ENCODE peak calls at places on chromosomes 7 and 10, in ten cellular contexts. D is heart right ventricle; X is CD8-positive, alpha-beta T cell; Z is Panc1; A is spleen; M is A549; R is left ventricle myocardium inferior; F is PC-9; I is Caco-2; C is BE2C. H is an unnamed sample.

GRCh38 chr7:7294914-7295313 is 112.6 kb downstream of the C1GALT1 start:
- DNase-seq in D (no peak), X (no peak), Z (no peak), A (no peak), M (no peak), R (no peak), F (no peak), I (no peak), C (no peak), H (no peak)

GRCh38 chr10:114042895-114043531 is 653 bp upstream of the ADRB1 start:
- DNase-seq in D (peak), X (no peak), Z (no peak), A (no peak), M (peak), R (peak), F (peak), I (peak), C (no peak), H (peak)

GRCh38 chr10:59281861-59282260 is 80.5 kb downstream of the FAM13C start:
- DNase-seq in D (no peak), X (no peak), Z (no peak), A (no peak), M (no peak), R (no peak), F (no peak), I (no peak), C (no peak), H (no peak)

GRCh38 chr10:132861884-132862461 is 76.0 kb upstream of the NKX6-2 start:
- DNase-seq in D (no peak), X (no peak), Z (no peak), A (peak), M (no peak), R (peak), F (no peak), I (peak), C (no peak), H (no peak)

GRCh38 chr10:58435297-58435696 is 50.1 kb downstream of the TFAM start:
- DNase-seq in D (no peak), X (no peak), Z (no peak), A (no peak), M (peak), R (peak), F (peak), I (peak), C (peak), H (no peak)

GRCh38 chr10:35921866-35922265 is 279.8 kb upstream of the FZD8 start:
- DNase-seq in D (no peak), X (no peak), Z (no peak), A (no peak), M (no peak), R (no peak), F (no peak), I (no peak), C (no peak), H (no peak)

GRCh38 chr7:95472521-95473160 is 13.1 kb upstream of the ASB4 start:
- DNase-seq in D (no peak), X (no peak), Z (no peak), A (no peak), M (no peak), R (no peak), F (no peak), I (no peak), C (no peak), H (no peak)

GRCh38 chr7:18464830-18465229 is 30.7 kb upstream of the HDAC9 start:
- DNase-seq in D (no peak), X (no peak), Z (no peak), A (no peak), M (no peak), R (no peak), F (no peak), I (no peak), C (no peak), H (no peak)

GRCh38 chr7:68015565-68016532 is 1019.2 kb downstream of the TYW1 start:
- DNase-seq in D (no peak), X (no peak), Z (no peak), A (no peak), M (peak), R (no peak), F (no peak), I (no peak), C (no peak), H (no peak)

GRCh38 chr10:47261121-47261520 is 38.9 kb upstream of the GDF10 start:
- DNase-seq in D (no peak), X (no peak), Z (no peak), A (peak), M (no peak), R (no peak), F (no peak), I (no peak), C (no peak), H (peak)

GRCh38 chr7:43873300-43873699 is 4.0 kb upstream of the MRPS24 start:
- DNase-seq in D (no peak), X (no peak), Z (no peak), A (no peak), M (peak), R (peak), F (peak), I (no peak), C (no peak), H (no peak)

GRCh38 chr7:96313940-96314339 is 8.0 kb downstream of the SLC25A13 start:
- DNase-seq in D (no peak), X (no peak), Z (no peak), A (no peak), M (no peak), R (no peak), F (no peak), I (no peak), C (no peak), H (no peak)

GRCh38 chr10:69093933-69094332 is 6.0 kb downstream of the SRGN start:
- DNase-seq in D (no peak), X (no peak), Z (no peak), A (no peak), M (peak), R (no peak), F (no peak), I (no peak), C (no peak), H (no peak)

GRCh38 chr10:14060320-14061070 is 270.2 kb downstream of the FRMD4A start:
- DNase-seq in D (no peak), X (no peak), Z (no peak), A (no peak), M (no peak), R (no peak), F (no peak), I (no peak), C (no peak), H (no peak)

GRCh38 chr7:106344861-106345260 is 60.1 kb upstream of the NAMPT start:
- DNase-seq in D (no peak), X (no peak), Z (no peak), A (no peak), M (no peak), R (no peak), F (no peak), I (no peak), C (no peak), H (no peak)

GRCh38 chr7:102264367-102264891 is 22.2 kb upstream of the SH2B2 start:
- DNase-seq in D (no peak), X (no peak), Z (no peak), A (no peak), M (no peak), R (no peak), F (no peak), I (no peak), C (no peak), H (no peak)

GRCh38 chr10:31345886-31346285 is 26.9 kb downstream of the ZEB1 start:
- DNase-seq in D (no peak), X (no peak), Z (no peak), A (no peak), M (no peak), R (no peak), F (no peak), I (no peak), C (no peak), H (no peak)

GRCh38 chr7:44740040-44740439 is 8.6 kb upstream of the ZMIZ2 start:
- DNase-seq in D (no peak), X (no peak), Z (no peak), A (peak), M (no peak), R (no peak), F (peak), I (no peak), C (no peak), H (no peak)

GRCh38 chr10:132574783-132575319 is 37.3 kb downstream of the INPP5A start:
- DNase-seq in D (no peak), X (no peak), Z (no peak), A (no peak), M (no peak), R (no peak), F (peak), I (peak), C (no peak), H (no peak)

GRCh38 chr10:116696919-116697318 is 45.4 kb downstream of the HSPA12A start:
- DNase-seq in D (no peak), X (no peak), Z (no peak), A (no peak), M (no peak), R (no peak), F (no peak), I (no peak), C (no peak), H (no peak)

GRCh38 chr7:1939434-1940401 is 269.6 kb downstream of the ELFN1 start:
- DNase-seq in D (no peak), X (no peak), Z (no peak), A (peak), M (no peak), R (peak), F (no peak), I (no peak), C (no peak), H (no peak)

GRCh38 chr10:5293691-5294550 is 70.8 kb upstream of the UCN3 start:
- DNase-seq in D (peak), X (no peak), Z (no peak), A (peak), M (peak), R (peak), F (peak), I (peak), C (peak), H (peak)

GRCh38 chr7:75980126-75980864 is 14.1 kb downstream of the TMEM120A start:
- DNase-seq in D (no peak), X (no peak), Z (no peak), A (peak), M (no peak), R (no peak), F (no peak), I (no peak), C (peak), H (no peak)

GRCh38 chr7:130154501-130155317 is 50.5 kb downstream of the TMEM209 start:
- DNase-seq in D (no peak), X (no peak), Z (no peak), A (no peak), M (no peak), R (no peak), F (no peak), I (no peak), C (peak), H (no peak)

GRCh38 chr7:157397036-157397720 is 60.4 kb downstream of the DNAJB6 start:
- DNase-seq in D (no peak), X (no peak), Z (no peak), A (no peak), M (no peak), R (no peak), F (no peak), I (no peak), C (no peak), H (no peak)

GRCh38 chr10:91051834-91052233 is 130.9 kb upstream of the ANKRD1 start:
- DNase-seq in D (peak), X (no peak), Z (no peak), A (no peak), M (no peak), R (peak), F (no peak), I (no peak), C (no peak), H (no peak)

GRCh38 chr10:132548106-132548823 is 10.7 kb downstream of the INPP5A start:
- DNase-seq in D (no peak), X (no peak), Z (no peak), A (peak), M (no peak), R (no peak), F (no peak), I (no peak), C (no peak), H (peak)

GRCh38 chr7:150927954-150928340 is 50.2 kb downstream of the KCNH2 start:
- DNase-seq in D (no peak), X (no peak), Z (no peak), A (no peak), M (peak), R (no peak), F (no peak), I (no peak), C (no peak), H (no peak)

DNA sequence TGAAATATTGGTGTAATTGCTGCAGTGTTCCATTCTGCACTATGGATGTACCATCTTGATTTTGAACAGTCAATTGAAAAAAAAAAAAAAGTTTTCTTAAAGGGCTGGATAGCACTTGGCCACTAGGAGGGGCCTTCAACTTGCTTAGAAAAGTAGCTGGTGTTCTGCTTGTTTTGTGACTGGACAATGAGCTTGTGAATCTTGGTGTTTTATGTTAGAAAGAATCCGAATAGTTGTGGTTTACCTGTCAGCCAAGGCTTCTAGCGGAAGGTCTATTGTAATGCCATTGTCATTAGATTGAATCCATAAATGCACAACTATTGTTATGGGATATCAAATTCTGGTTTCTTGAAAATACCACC is 77.1 kb downstream of the BMPER start:
- DNase-seq in D (no peak), X (no peak), Z (no peak), A (no peak), M (peak), R (no peak), F (no peak), I (no peak), C (no peak), H (no peak)
- TF ChIP-seq CTCF in D (no peak), X (no peak), Z (peak), A (no peak), M (peak), R (no peak), F (peak), I (peak), C (peak), H (no peak)

DNA sequence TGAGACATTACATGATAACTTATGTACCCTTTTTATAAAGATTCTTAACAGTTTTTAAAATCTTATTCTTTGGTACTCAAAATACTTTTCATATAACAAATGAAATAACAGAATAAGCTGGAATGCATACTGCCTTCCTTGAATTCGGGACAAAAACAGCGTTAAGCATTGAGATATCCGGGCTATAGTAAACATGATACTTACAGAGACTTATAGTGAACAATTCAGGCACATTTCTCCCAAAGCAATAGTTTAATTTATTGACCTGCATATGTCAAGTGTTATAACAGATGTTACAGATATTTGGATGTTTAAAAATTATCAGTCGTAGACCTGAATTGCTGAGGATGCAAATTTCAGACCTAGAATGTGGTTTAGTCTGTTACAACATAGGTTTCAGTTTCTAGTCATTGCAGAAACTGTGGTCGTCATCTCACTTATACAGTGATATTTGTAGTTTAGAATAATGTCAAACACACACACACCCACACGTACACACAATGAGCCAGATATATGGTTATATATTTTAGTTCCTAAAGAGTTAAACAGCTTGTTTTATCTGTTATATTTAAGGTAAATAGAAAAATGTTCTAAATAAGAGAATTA is 85.1 kb downstream of the VTI1A start:
- DNase-seq in D (no peak), X (no peak), Z (no peak), A (no peak), M (no peak), R (no peak), F (no peak), I (no peak), C (no peak), H (peak)
- H3K4me3 ChIP-seq in D (no peak), X (no peak), Z (peak), A (no peak), M (no peak), R (no peak), F (no peak), I (no peak), C (no peak), H (no peak)

GRCh38 chr7:117333168-117333567 is 10.3 kb upstream of the WNT2 start:
- DNase-seq in D (no peak), X (no peak), Z (no peak), A (no peak), M (no peak), R (no peak), F (no peak), I (no peak), C (no peak), H (no peak)
- TF ChIP-seq CTCF in D (no peak), X (no peak), Z (no peak), A (no peak), M (no peak), R (no peak), F (no peak), I (peak), C (no peak), H (no peak)

DNA sequence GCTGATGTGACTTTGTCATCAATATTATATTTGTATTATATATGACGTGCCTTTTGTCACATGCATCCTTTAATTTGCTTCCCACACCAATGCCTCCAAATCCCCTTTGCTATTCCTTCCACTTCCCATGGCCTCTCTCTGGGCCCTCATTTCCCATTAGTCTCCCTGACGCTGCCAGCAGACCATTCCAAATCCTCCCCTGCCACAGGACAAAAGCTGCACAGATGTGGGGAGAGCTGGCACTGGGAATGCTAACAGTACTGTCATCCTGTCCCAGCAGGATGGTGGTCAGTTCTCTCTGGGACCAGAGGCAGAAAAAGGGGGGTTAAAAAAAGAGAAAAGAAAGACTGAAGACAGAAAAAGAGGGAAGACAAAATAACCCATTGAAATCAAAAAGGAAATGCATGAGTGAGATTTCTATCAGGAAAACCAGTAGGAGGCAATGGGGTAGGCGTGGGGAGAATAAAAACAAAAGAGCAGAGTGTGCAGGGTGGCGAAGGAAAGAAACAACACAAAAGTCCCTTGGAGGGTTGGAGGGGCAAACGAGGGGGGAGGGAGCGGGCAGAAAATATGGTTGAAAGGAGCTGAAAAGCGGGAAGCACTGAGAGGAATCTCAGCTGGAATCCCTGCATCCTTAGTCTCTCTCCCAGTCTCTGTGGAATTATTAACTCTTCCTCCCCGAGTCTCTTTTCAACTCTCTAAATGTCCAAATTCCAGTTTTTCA is 59.2 kb upstream of the PTN start:
- DNase-seq in D (no peak), X (no peak), Z (no peak), A (no peak), M (no peak), R (no peak), F (no peak), I (no peak), C (no peak), H (no peak)
- H3K4me3 ChIP-seq in D (no peak), X (no peak), Z (no peak), A (no peak), M (no peak), R (no peak), F (no peak), I (no peak), C (no peak), H (no peak)

DNA sequence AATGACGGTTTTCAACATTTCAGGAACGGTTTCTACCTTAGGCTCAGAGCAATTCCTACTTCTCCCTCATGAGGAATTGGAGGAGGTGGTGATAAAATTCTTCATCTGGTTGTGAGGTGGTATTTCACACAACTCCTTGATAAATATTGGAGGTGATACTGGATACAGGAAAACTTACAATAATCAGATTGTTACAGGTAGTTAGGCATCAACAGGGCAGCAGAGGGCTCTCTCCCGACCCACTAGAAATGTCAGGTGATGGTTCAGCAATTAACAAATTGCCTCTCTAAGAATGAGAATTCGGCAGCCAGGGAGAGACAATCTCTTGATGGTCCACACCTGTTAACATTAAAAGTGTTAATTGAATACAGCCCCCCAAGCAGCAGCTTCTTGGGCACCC is 22.6 kb downstream of the ZNF786 start:
- DNase-seq in D (no peak), X (no peak), Z (no peak), A (no peak), M (no peak), R (no peak), F (no peak), I (no peak), C (no peak), H (no peak)
- TF ChIP-seq CTCF in D (no peak), X (no peak), Z (peak), A (no peak), M (peak), R (no peak), F (peak), I (no peak), C (no peak), H (no peak)

DNA sequence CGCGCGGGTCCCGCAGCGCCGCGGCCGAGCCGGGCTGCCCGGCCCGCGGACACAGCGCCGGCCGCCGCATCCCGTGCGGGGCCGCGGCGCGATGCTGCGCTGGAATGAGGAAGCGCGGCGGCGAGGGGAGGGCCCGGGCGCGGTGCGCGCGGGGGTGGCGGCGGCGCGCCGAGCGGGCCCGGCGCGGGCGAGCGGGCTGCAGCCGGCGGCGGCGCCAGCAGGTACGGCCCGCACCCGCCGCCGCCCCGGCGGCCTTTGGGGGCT is 690 bp upstream of the IKZF1 start:
- DNase-seq in D (no peak), X (no peak), Z (no peak), A (peak), M (no peak), R (no peak), F (no peak), I (no peak), C (no peak), H (no peak)
- H3K4me3 ChIP-seq in D (peak), X (no peak), Z (peak), A (peak), M (peak), R (peak), F (no peak), I (no peak), C (no peak), H (peak)

DNA sequence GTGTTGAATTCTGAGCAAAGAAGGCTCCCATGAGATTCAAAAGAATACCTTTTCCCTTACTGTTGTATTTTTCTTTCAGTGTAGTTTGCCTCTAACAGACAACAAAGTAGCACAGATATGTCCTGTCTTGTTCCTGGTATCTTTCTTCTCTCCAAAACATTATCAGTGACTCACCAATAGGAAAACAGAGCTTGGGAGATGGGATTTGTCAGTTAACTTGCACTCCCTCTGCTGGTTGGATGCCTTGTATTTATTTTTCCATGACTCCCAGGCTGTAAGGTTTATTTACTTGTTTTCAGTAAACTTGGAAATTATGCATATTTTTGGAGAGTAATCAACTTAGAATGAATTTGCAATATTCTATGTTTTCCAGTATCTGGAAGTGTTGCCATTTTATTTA is 129.7 kb downstream of the SAMD9 start:
- DNase-seq in D (no peak), X (no peak), Z (no peak), A (no peak), M (peak), R (no peak), F (peak), I (no peak), C (peak), H (peak)
- TF ChIP-seq CTCF in D (peak), X (no peak), Z (peak), A (no peak), M (peak), R (peak), F (peak), I (peak), C (peak), H (no peak)